ENCODE peak calls at places on chromosome X, in four cellular contexts. O is SK-N-SH, Z is GM23338, P is A549. B is an unnamed sample.

GRCh38 chrX:113330416-113330815 is 489.8 kb upstream of the AMOT start:
- DNase-seq in O (no peak), Z (no peak), P (no peak), B (no peak)

GRCh38 chrX:83658731-83659130 is 150.6 kb downstream of the POU3F4 start:
- DNase-seq in Z (peak; percentile 1), P (peak; percentile 0), O (peak; percentile 8), B (no peak)

GRCh38 chrX:129934952-129935351 is 29.0 kb downstream of the UTP14A start:
- DNase-seq in P (no peak), Z (no peak), O (no peak), B (no peak)

GRCh38 chrX:140733766-140734342 is 24.3 kb downstream of the LINC00632 start:
- DNase-seq in P (peak; percentile 56), Z (peak; percentile 46), O (peak; percentile 46), B (no peak)

GRCh38 chrX:134624046-134624430 is 34.2 kb downstream of the PLAC1 start:
- DNase-seq in Z (no peak), O (no peak), P (no peak), B (no peak)

GRCh38 chrX:261167-261857 is 19.9 kb upstream of the PLCXD1 start:
- DNase-seq in Z (peak; percentile 65), P (peak; percentile 82), O (no peak), B (no peak)

GRCh38 chrX:149462849-149463248 is 42.3 kb downstream of the IDS start:
- DNase-seq in O (no peak), Z (no peak), P (no peak), B (no peak)

GRCh38 chrX:40100141-40100536 is 2.4 kb upstream of the BCOR start:
- DNase-seq in O (peak; percentile 63), P (no peak), Z (no peak), B (no peak)

GRCh38 chrX:125533352-125533751 is 213.7 kb downstream of the TEX13C start:
- DNase-seq in O (no peak), Z (no peak), P (no peak), B (no peak)

GRCh38 chrX:118047446-118048186 is 69.0 kb downstream of the KLHL13 start:
- DNase-seq in Z (no peak), P (no peak), O (no peak), B (no peak)

GRCh38 chrX:122363112-122363511 is 821.0 kb upstream of the GRIA3 start:
- DNase-seq in Z (peak; percentile 18), P (no peak), O (no peak), B (no peak)

GRCh38 chrX:53356186-53356585 is 66.3 kb downstream of the SMC1A start:
- DNase-seq in Z (peak; percentile 64), O (peak; percentile 40), P (peak; percentile 21), B (no peak)

GRCh38 chrX:6071755-6072154 is 156.9 kb downstream of the NLGN4X start:
- DNase-seq in O (no peak), P (no peak), Z (no peak), B (no peak)

GRCh38 chrX:3461824-3462508 is 115.5 kb upstream of the MXRA5 start:
- DNase-seq in O (no peak), P (no peak), Z (no peak), B (peak; percentile 2)

GRCh38 chrX:23884427-23885024 is 23.2 kb downstream of the APOO start:
- DNase-seq in Z (no peak), P (peak; percentile 79), O (no peak), B (no peak)

GRCh38 chrX:13428055-13428786 is 108.4 kb upstream of the ATXN3L start:
- DNase-seq in P (peak; percentile 86), Z (peak; percentile 26), O (no peak), B (no peak)

GRCh38 chrX:122188751-122189150 is 995.3 kb upstream of the GRIA3 start:
- DNase-seq in P (no peak), O (no peak), Z (no peak), B (no peak)

GRCh38 chrX:24396236-24396929 is 35.9 kb downstream of the SUPT20HL1 start:
- DNase-seq in O (no peak), P (no peak), Z (no peak), B (no peak)

GRCh38 chrX:40146471-40147398 is 49.0 kb upstream of the BCOR start:
- DNase-seq in P (no peak), O (peak; percentile 65), Z (peak; percentile 62), B (no peak)

GRCh38 chrX:44568196-44568595 is 25.5 kb upstream of the FUNDC1 start:
- DNase-seq in Z (no peak), O (no peak), P (no peak), B (no peak)

GRCh38 chrX:84469226-84469625 is 33.0 kb downstream of the HDX start:
- DNase-seq in P (no peak), O (peak; percentile 18), Z (no peak), B (no peak)

GRCh38 chrX:56564921-56565861 is 1.8 kb downstream of the UBQLN2 start:
- DNase-seq in Z (peak; percentile 1), P (peak; percentile 2), O (peak; percentile 24), B (no peak)

GRCh38 chrX:73768886-73769285 is 205.9 kb downstream of the CHIC1 start:
- DNase-seq in O (no peak), P (no peak), Z (no peak), B (no peak)

GRCh38 chrX:43087825-43088224 is 309.9 kb upstream of the PPP1R2C start:
- DNase-seq in P (no peak), O (no peak), Z (no peak), B (no peak)

GRCh38 chrX:143873343-143873742 is 10.5 kb upstream of the UBE2NL start:
- DNase-seq in P (no peak), O (peak; percentile 0), Z (no peak), B (no peak)

GRCh38 chrX:134604701-134605271 is 53.5 kb downstream of the PLAC1 start:
- DNase-seq in P (peak; percentile 54), Z (no peak), O (no peak), B (no peak)

GRCh38 chrX:25872786-25873185 is 265.4 kb upstream of the MAGEB18 start:
- DNase-seq in Z (no peak), P (no peak), O (no peak), B (no peak)

GRCh38 chrX:29662101-29662500 is 553.3 kb upstream of the MAGEB2 start:
- DNase-seq in Z (no peak), O (no peak), P (peak; percentile 90), B (no peak)

GRCh38 chrX:70289168-70289792 is 447 bp downstream of the PDZD11 start:
- DNase-seq in O (no peak), Z (no peak), P (no peak), B (no peak)

DNA sequence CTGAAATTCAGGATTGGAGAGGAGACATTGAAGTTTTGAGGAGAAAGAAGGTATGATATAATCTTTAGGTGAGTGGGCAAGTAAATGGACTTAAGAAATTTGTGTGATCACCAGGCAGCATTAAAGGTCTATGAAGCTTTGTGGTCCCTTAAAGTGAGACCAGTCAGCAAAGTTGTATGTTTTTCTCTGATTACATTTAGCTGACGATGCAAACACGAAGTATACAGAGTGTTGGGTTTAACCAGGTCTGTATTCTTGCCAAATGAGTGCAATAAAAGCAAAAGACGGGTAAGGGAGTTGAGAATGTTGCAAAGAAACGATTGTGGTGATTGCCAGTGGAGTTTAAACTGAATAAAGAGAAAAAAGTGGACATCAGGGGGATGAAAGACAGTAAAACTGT is 11.6 kb upstream of the YIPF6 start:
- DNase-seq in P (no peak), Z (no peak), O (no peak), B (no peak)
- TF ChIP-seq REST in P (no peak), Z (no peak), O (no peak), B (no peak)

DNA sequence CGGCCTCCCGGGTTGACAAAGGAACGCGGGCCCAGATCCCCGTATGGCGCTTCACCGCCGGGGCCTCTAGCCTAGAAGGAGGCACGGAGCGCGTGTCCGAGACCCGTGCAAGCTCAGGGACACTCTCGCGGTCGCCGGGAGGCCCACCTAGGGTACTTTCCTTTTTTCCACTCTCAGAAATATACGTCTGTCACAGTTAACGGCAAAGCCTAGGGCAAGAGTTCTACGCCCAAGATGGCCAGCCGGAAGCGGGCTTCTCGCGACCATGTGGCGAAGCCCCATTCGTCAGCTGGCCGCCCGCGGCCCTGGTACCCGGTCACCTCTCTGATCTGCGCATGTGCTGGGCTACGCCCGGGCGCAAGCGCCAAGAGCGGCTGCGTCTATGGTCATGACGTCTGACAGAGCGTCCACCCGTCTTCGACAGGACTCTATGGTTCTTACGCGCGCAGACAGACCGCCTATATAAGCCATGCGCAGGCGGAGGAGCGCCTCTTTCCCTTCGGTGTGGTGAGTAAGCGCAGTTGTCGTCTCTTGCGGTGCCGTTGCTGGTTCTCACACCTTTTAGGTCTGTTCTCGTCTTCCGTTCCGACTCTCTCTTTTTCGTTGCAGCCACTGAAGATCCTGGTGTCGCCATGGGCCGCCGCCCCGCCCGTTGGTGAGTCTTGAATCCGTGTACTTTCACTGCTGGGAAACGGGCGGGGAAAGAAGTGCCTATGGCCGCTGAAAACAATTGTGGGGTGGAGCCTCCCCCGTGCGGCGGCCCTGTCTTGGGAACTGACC is at the start of gene RPL10:
- DNase-seq in Z (peak; percentile 89), P (peak; percentile 99), O (peak; percentile 92), B (peak; percentile 90)
- TF ChIP-seq REST in Z (no peak), P (peak; percentile 60), O (peak; percentile 59), B (no peak)

DNA sequence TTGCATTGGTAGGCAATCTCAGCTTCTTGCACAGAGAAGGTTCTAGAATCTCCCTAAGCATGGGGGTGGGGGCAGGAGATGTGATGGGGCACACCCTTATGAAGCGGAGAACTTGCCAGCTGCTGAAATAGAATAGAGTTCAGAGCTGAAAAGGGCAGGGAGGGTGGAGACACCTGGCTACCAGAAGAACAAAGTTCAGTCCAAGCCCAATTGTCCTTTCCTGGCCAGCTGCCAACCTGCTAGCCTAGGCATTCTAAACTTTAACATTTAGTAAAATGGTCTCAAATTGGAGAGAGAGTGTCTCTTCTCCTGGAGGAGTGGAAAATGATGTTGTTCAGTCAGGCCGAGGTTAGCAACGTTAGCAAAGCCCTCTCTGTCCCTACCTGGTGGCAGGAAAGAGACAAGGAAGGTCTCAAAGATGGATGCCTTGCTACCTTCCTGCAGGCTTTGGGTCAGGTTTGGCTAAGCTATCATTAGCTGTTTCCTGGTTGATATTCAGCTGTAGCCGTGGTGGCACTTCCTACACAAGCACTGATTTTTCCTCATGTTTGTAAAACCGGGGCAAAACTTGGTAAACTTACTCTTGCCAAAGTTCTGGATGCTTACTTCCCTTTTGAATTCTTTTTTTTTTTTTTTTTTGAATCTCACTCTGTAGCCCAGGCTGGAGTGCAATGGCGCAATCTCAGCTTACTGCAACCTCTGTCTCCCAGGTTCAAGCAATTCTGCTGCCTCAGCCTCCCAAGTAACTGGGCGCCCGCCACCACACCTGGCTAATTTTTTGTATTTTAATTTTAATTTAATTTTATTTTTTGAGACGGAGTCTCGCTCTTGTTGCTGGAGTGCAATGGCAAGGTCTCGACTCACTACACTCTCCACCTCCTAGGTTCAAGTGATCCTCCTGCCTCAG is 34.6 kb upstream of the NYX start:
- DNase-seq in O (no peak), P (peak; percentile 37), Z (peak; percentile 4), B (no peak)
- TF ChIP-seq REST in O (no peak), P (no peak), Z (no peak), B (no peak)

GRCh38 chrX:22383988-22384387 is 111.3 kb downstream of the CBLL2 start:
- DNase-seq in O (no peak), P (no peak), Z (peak; percentile 20), B (no peak)
- TF ChIP-seq REST in O (no peak), P (no peak), Z (no peak), B (no peak)

GRCh38 chrX:132146456-132146855 is 18.6 kb upstream of the FRMD7 start:
- DNase-seq in Z (peak; percentile 37), P (no peak), O (no peak), B (no peak)
- TF ChIP-seq REST in Z (no peak), P (no peak), O (no peak), B (no peak)

DNA sequence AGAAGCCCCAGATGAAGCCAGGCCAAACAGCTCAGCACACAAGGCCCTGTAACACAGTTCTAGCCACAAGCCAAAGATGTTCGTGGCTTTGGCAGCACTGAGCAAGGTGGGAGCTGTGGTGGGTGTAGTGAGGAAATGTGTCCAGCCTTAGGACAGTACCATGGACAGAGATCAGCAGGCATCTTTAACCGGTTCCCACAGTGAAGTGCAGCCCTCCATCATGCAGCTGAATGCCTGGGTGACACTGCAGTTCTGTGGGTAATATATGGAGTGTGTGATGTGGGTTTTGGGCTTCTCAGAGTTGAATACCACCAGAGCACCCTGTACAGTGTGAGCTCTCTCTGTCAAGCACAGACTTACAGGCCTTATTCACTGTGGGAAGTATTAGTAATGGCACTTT is 6.0 kb upstream of the NEXMIF start:
- DNase-seq in P (no peak), O (no peak), Z (peak; percentile 5), B (no peak)
- TF ChIP-seq REST in P (peak; percentile 73), O (peak; percentile 90), Z (peak; percentile 77), B (peak; percentile 93)